ENCODE peak calls at places on chromosomes 3 and 15, in five cellular contexts. F is naive thymus-derived CD8-positive, alpha-beta T cell; I is GDM1; S is HCEC 1CT; T is non-pigmented ciliary epithelial cell. P is an unnamed sample.

GRCh38 chr3:156443079-156443478 is 111.8 kb downstream of the SSR3 start:
- DNase-seq in F (no peak), I (no peak), S (no peak), T (no peak), P (no peak)

GRCh38 chr15:45187894-45188830 is at the start of gene SHF:
- DNase-seq in F (peak; percentile 76), I (peak; percentile 54), S (no peak), T (no peak), P (peak; percentile 26)

GRCh38 chr3:77303943-77304778 is 264.3 kb downstream of the ROBO2 start:
- DNase-seq in F (no peak), I (no peak), S (no peak), T (no peak), P (no peak)

GRCh38 chr3:70919091-70919490 is 606.7 kb upstream of the MDFIC2 start:
- DNase-seq in F (no peak), I (no peak), S (no peak), T (no peak), P (no peak)

GRCh38 chr15:23589012-23589411 is 23.5 kb downstream of the MKRN3 start:
- DNase-seq in F (no peak), I (no peak), S (no peak), T (no peak), P (no peak)

GRCh38 chr15:74783072-74783807 is 1.4 kb downstream of the CSK start:
- DNase-seq in F (no peak), I (no peak), S (peak; percentile 36), T (no peak), P (no peak)

GRCh38 chr15:40084657-40085056 is 24.0 kb downstream of the BMF start:
- DNase-seq in F (no peak), I (no peak), S (no peak), T (no peak), P (no peak)

GRCh38 chr15:43274136-43274535 is 7.4 kb upstream of the TGM5 start:
- DNase-seq in F (no peak), I (no peak), S (peak; percentile 4), T (no peak), P (no peak)

GRCh38 chr15:84797212-84797611 is 19.9 kb upstream of the ALPK3 start:
- DNase-seq in F (no peak), I (no peak), S (no peak), T (peak; percentile 58), P (no peak)

GRCh38 chr3:122858373-122858772 is 63.5 kb downstream of the SLC49A4 start:
- DNase-seq in F (no peak), I (no peak), S (peak; percentile 29), T (peak; percentile 3), P (no peak)

P was measured in anterior cingulate cortex.